ENCODE peak calls at places on chromosome 19, in six cellular contexts. One of them, this sample, is unnamed.
A peak's percentile ranks its signal among the peaks of the same experiment; 100 is the strongest.

GRCh38 chr19:39824143-39825092 is 9.5 kb downstream of the DYRK1B start:
- DNase-seq in adrenal gland: peak; percentile 94
- DNase-seq in PC-3: peak; percentile 87
- DNase-seq in cardiac fibroblast: peak; percentile 94
- DNase-seq in lower lobe of right lung: peak; percentile 90
- DNase-seq in psoas muscle: peak; percentile 85
- DNase-seq in this sample: peak; percentile 77

GRCh38 chr19:1446713-1447564 is 3.0 kb upstream of the APC2 start:
- DNase-seq in cardiac fibroblast: no peak
- DNase-seq in PC-3: no peak
- DNase-seq in psoas muscle: no peak
- DNase-seq in lower lobe of right lung: no peak
- DNase-seq in adrenal gland: no peak
- DNase-seq in this sample: peak; percentile 78

GRCh38 chr19:3366761-3367571 is 583 bp downstream of the NFIC start:
- DNase-seq in cardiac fibroblast: no peak
- DNase-seq in psoas muscle: peak; percentile 78
- DNase-seq in PC-3: peak; percentile 15
- DNase-seq in adrenal gland: peak; percentile 75
- DNase-seq in lower lobe of right lung: peak; percentile 70
- DNase-seq in this sample: peak; percentile 35

GRCh38 chr19:11246941-11247340 is 7.5 kb downstream of the ANGPTL8 start:
- DNase-seq in cardiac fibroblast: no peak
- DNase-seq in adrenal gland: no peak
- DNase-seq in PC-3: no peak
- DNase-seq in lower lobe of right lung: no peak
- DNase-seq in psoas muscle: no peak
- DNase-seq in this sample: no peak

GRCh38 chr19:35317464-35318043 is 11.4 kb upstream of the CD22 start:
- DNase-seq in lower lobe of right lung: no peak
- DNase-seq in PC-3: no peak
- DNase-seq in psoas muscle: no peak
- DNase-seq in cardiac fibroblast: no peak
- DNase-seq in adrenal gland: no peak
- DNase-seq in this sample: no peak

GRCh38 chr19:55082023-55082851 is 6.6 kb downstream of the EPS8L1 start:
- DNase-seq in adrenal gland: peak; percentile 48
- DNase-seq in PC-3: peak; percentile 37
- DNase-seq in cardiac fibroblast: peak; percentile 54
- DNase-seq in psoas muscle: no peak
- DNase-seq in lower lobe of right lung: no peak
- DNase-seq in this sample: peak; percentile 60

GRCh38 chr19:51365211-51366049 is 758 bp downstream of the ETFB start:
- DNase-seq in lower lobe of right lung: no peak
- DNase-seq in adrenal gland: peak; percentile 70
- DNase-seq in psoas muscle: peak; percentile 39
- DNase-seq in cardiac fibroblast: peak; percentile 78
- DNase-seq in PC-3: peak; percentile 60
- DNase-seq in this sample: no peak

GRCh38 chr19:43858174-43858573 is 31.1 kb downstream of the ZNF283 start:
- DNase-seq in cardiac fibroblast: no peak
- DNase-seq in psoas muscle: no peak
- DNase-seq in adrenal gland: no peak
- DNase-seq in lower lobe of right lung: no peak
- DNase-seq in PC-3: no peak
- DNase-seq in this sample: no peak

GRCh38 chr19:35055715-35056179 is 14.2 kb downstream of the HPN start:
- DNase-seq in lower lobe of right lung: peak; percentile 26
- DNase-seq in psoas muscle: no peak
- DNase-seq in adrenal gland: no peak
- DNase-seq in PC-3: peak; percentile 39
- DNase-seq in cardiac fibroblast: no peak
- DNase-seq in this sample: no peak

GRCh38 chr19:18020212-18021067 is 12.5 kb downstream of the ARRDC2 start:
- DNase-seq in lower lobe of right lung: peak; percentile 88
- DNase-seq in adrenal gland: peak; percentile 75
- DNase-seq in cardiac fibroblast: peak; percentile 69
- DNase-seq in psoas muscle: peak; percentile 97
- DNase-seq in PC-3: no peak
- DNase-seq in this sample: no peak

GRCh38 chr19:47711652-47712239 is 1.5 kb upstream of the EHD2 start:
- DNase-seq in psoas muscle: no peak
- DNase-seq in adrenal gland: no peak
- DNase-seq in PC-3: no peak
- DNase-seq in lower lobe of right lung: no peak
- DNase-seq in cardiac fibroblast: no peak
- DNase-seq in this sample: no peak

GRCh38 chr19:56170261-56170660 is 5.5 kb upstream of the GALP start:
- DNase-seq in PC-3: peak; percentile 94
- DNase-seq in lower lobe of right lung: peak; percentile 82
- DNase-seq in adrenal gland: peak; percentile 91
- DNase-seq in psoas muscle: peak; percentile 32
- DNase-seq in cardiac fibroblast: peak; percentile 72
- DNase-seq in this sample: no peak

GRCh38 chr19:33758541-33759013 is 38.1 kb upstream of the KCTD15 start:
- DNase-seq in psoas muscle: no peak
- DNase-seq in lower lobe of right lung: peak; percentile 68
- DNase-seq in adrenal gland: no peak
- DNase-seq in cardiac fibroblast: no peak
- DNase-seq in PC-3: no peak
- DNase-seq in this sample: no peak

GRCh38 chr19:54133312-54133956 is 4.1 kb upstream of the CNOT3 start:
- DNase-seq in PC-3: peak; percentile 52
- DNase-seq in psoas muscle: no peak
- DNase-seq in cardiac fibroblast: peak; percentile 11
- DNase-seq in lower lobe of right lung: no peak
- DNase-seq in adrenal gland: peak; percentile 92
- DNase-seq in this sample: peak; percentile 26

GRCh38 chr19:15249560-15249874 is 17.3 kb upstream of the EPHX3 start:
- DNase-seq in lower lobe of right lung: no peak
- DNase-seq in adrenal gland: no peak
- DNase-seq in psoas muscle: no peak
- DNase-seq in PC-3: no peak
- DNase-seq in cardiac fibroblast: no peak
- DNase-seq in this sample: no peak

GRCh38 chr19:7691497-7691896 is 10.4 kb downstream of the FCER2 start:
- DNase-seq in adrenal gland: no peak
- DNase-seq in PC-3: no peak
- DNase-seq in psoas muscle: no peak
- DNase-seq in lower lobe of right lung: no peak
- DNase-seq in cardiac fibroblast: no peak
- DNase-seq in this sample: no peak

GRCh38 chr19:32637480-32637879 is 37.5 kb downstream of the ANKRD27 start:
- DNase-seq in psoas muscle: no peak
- DNase-seq in cardiac fibroblast: no peak
- DNase-seq in lower lobe of right lung: no peak
- DNase-seq in PC-3: no peak
- DNase-seq in adrenal gland: no peak
- DNase-seq in this sample: no peak

GRCh38 chr19:40543029-40543597 is 33.6 kb upstream of the SHKBP1 start:
- DNase-seq in adrenal gland: no peak
- DNase-seq in cardiac fibroblast: no peak
- DNase-seq in lower lobe of right lung: no peak
- DNase-seq in psoas muscle: no peak
- DNase-seq in PC-3: no peak
- DNase-seq in this sample: no peak

GRCh38 chr19:40693150-40693788 is 2.8 kb upstream of the NUMBL start:
- DNase-seq in lower lobe of right lung: no peak
- DNase-seq in psoas muscle: no peak
- DNase-seq in adrenal gland: no peak
- DNase-seq in cardiac fibroblast: no peak
- DNase-seq in PC-3: no peak
- DNase-seq in this sample: no peak

GRCh38 chr19:52248256-52248655 is 21.1 kb upstream of the ZNF766 start:
- DNase-seq in PC-3: peak; percentile 60
- DNase-seq in psoas muscle: peak; percentile 43
- DNase-seq in lower lobe of right lung: peak; percentile 59
- DNase-seq in cardiac fibroblast: peak; percentile 69
- DNase-seq in adrenal gland: peak; percentile 62
- DNase-seq in this sample: peak; percentile 6

GRCh38 chr19:11451942-11452813 is 16.7 kb downstream of the PRKCSH start:
- DNase-seq in adrenal gland: no peak
- DNase-seq in lower lobe of right lung: no peak
- DNase-seq in cardiac fibroblast: no peak
- DNase-seq in PC-3: no peak
- DNase-seq in psoas muscle: no peak
- DNase-seq in this sample: no peak

GRCh38 chr19:15330801-15331418 is 1.4 kb downstream of the BRD4 start:
- DNase-seq in psoas muscle: no peak
- DNase-seq in adrenal gland: peak; percentile 41
- DNase-seq in cardiac fibroblast: peak; percentile 86
- DNase-seq in PC-3: peak; percentile 70
- DNase-seq in lower lobe of right lung: no peak
- DNase-seq in this sample: no peak

GRCh38 chr19:29559743-29560142 is 33.9 kb downstream of the VSTM2B start:
- DNase-seq in PC-3: no peak
- DNase-seq in psoas muscle: no peak
- DNase-seq in lower lobe of right lung: no peak
- DNase-seq in cardiac fibroblast: no peak
- DNase-seq in adrenal gland: no peak
- DNase-seq in this sample: no peak

GRCh38 chr19:19285723-19286122 is 12.6 kb upstream of the TM6SF2 start:
- DNase-seq in adrenal gland: no peak
- DNase-seq in PC-3: no peak
- DNase-seq in psoas muscle: no peak
- DNase-seq in cardiac fibroblast: no peak
- DNase-seq in lower lobe of right lung: no peak
- DNase-seq in this sample: no peak

GRCh38 chr19:12884926-12885748 is 1.9 kb downstream of the KLF1 start:
- DNase-seq in adrenal gland: peak; percentile 43
- DNase-seq in cardiac fibroblast: peak; percentile 68
- DNase-seq in lower lobe of right lung: peak; percentile 94
- DNase-seq in PC-3: peak; percentile 70
- DNase-seq in psoas muscle: peak; percentile 67
- DNase-seq in this sample: peak; percentile 71
- TF ChIP-seq CTCF in adrenal gland: peak; percentile 22
- TF ChIP-seq CTCF in cardiac fibroblast: peak; percentile 60
- TF ChIP-seq CTCF in lower lobe of right lung: peak; percentile 70
- TF ChIP-seq CTCF in PC-3: peak; percentile 58
- TF ChIP-seq CTCF in psoas muscle: peak; percentile 50
- TF ChIP-seq CTCF in this sample: peak; percentile 55

DNA sequence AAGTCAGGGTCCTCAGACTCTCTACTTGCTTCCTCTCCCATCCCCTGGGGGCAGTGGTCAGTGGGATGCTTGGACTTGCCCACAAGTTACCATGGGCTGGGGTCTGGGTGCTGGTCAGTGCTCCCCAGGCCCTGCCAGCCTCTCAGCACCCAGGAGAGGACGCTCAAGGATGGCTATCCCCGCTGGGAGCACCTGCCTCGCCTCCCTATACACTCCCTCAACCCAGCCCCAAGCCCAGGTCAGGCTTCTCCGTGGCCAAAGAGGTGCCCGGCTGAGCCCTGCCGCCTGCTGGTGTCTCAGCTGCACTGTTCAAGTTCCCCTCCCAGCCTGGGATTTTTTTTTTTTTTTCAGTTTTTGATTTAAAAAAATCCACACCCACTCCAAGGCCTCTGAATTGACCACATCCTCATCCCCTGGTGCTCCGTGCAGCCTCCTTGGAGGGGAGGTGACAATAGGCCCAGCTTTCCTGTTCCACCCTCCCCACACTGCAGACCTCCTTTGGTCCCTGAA is 10.8 kb downstream of the F2RL3 start:
- DNase-seq in lower lobe of right lung: peak; percentile 73
- DNase-seq in adrenal gland: no peak
- DNase-seq in PC-3: peak; percentile 60
- DNase-seq in psoas muscle: no peak
- DNase-seq in cardiac fibroblast: peak; percentile 49
- DNase-seq in this sample: peak; percentile 44
- TF ChIP-seq CTCF in lower lobe of right lung: peak; percentile 57
- TF ChIP-seq CTCF in adrenal gland: no peak
- TF ChIP-seq CTCF in PC-3: peak; percentile 83
- TF ChIP-seq CTCF in psoas muscle: peak; percentile 29
- TF ChIP-seq CTCF in cardiac fibroblast: peak; percentile 73
- TF ChIP-seq CTCF in this sample: peak; percentile 37

DNA sequence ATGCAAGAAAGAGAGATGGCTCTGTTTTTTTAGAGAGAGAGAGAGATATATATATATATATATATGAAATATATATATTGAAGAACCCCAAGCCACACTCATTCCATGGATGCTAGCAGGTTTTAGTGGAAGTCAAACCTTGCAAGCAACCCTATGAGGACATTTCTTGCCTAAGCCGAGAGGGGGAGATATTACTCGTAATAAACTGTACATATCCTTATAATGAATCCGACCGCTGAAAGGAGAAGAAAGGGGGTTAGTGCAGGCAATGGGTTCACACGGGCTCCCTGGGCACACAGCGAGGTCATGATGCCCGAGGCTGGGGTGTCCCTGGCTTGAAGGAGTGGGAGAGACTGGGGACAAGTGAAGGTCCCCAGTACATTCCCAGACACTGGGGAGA is 78.3 kb downstream of the IER2 start:
- DNase-seq in adrenal gland: no peak
- DNase-seq in psoas muscle: no peak
- DNase-seq in PC-3: peak; percentile 61
- DNase-seq in cardiac fibroblast: peak; percentile 14
- DNase-seq in lower lobe of right lung: no peak
- DNase-seq in this sample: no peak
- TF ChIP-seq CTCF in adrenal gland: no peak
- TF ChIP-seq CTCF in psoas muscle: no peak
- TF ChIP-seq CTCF in PC-3: peak; percentile 43
- TF ChIP-seq CTCF in cardiac fibroblast: no peak
- TF ChIP-seq CTCF in lower lobe of right lung: no peak
- TF ChIP-seq CTCF in this sample: no peak

GRCh38 chr19:12774588-12775555 is at the start of gene HOOK2:
- DNase-seq in psoas muscle: no peak
- DNase-seq in adrenal gland: peak; percentile 63
- DNase-seq in cardiac fibroblast: no peak
- DNase-seq in lower lobe of right lung: peak; percentile 97
- DNase-seq in PC-3: peak; percentile 97
- DNase-seq in this sample: no peak

GRCh38 chr19:12772323-12772722 is 3.0 kb downstream of the HOOK2 start:
- DNase-seq in PC-3: no peak
- DNase-seq in lower lobe of right lung: no peak
- DNase-seq in cardiac fibroblast: no peak
- DNase-seq in psoas muscle: peak; percentile 57
- DNase-seq in adrenal gland: no peak
- DNase-seq in this sample: no peak

GRCh38 chr19:12777217-12778019 is 2.1 kb upstream of the HOOK2 start:
- DNase-seq in psoas muscle: peak; percentile 84
- DNase-seq in PC-3: peak; percentile 89
- DNase-seq in adrenal gland: peak; percentile 77
- DNase-seq in lower lobe of right lung: peak; percentile 86
- DNase-seq in cardiac fibroblast: peak; percentile 80
- DNase-seq in this sample: peak; percentile 91

GRCh38 chr19:12770922-12771321 is 4.4 kb downstream of the HOOK2 start:
- DNase-seq in lower lobe of right lung: no peak
- DNase-seq in adrenal gland: no peak
- DNase-seq in cardiac fibroblast: no peak
- DNase-seq in PC-3: no peak
- DNase-seq in psoas muscle: no peak
- DNase-seq in this sample: no peak

DNA sequence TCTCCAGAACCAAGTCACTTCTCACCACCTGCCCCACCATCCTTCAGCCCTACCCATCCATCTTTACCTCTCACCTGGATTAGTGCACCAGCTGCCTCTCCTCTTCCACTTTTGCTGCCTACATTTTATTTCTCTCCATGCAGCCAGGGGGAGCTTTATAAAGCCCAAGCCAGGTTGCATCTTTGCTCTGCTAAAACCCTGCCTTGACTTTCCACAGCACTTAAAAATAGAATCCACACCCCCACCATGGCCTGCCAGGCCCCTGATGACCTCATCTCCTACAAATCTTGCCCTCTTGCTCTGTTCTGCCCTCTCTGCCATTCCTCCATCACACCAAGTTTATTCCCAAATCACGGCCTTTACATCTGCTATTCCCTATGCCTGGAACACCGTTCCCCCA is 1.8 kb downstream of the HOOK2 start:
- DNase-seq in lower lobe of right lung: no peak
- DNase-seq in psoas muscle: no peak
- DNase-seq in adrenal gland: peak; percentile 52
- DNase-seq in PC-3: peak; percentile 56
- DNase-seq in cardiac fibroblast: peak; percentile 47
- DNase-seq in this sample: no peak
- TF ChIP-seq CTCF in lower lobe of right lung: no peak
- TF ChIP-seq CTCF in psoas muscle: peak; percentile 46
- TF ChIP-seq CTCF in adrenal gland: no peak
- TF ChIP-seq CTCF in PC-3: peak; percentile 63
- TF ChIP-seq CTCF in cardiac fibroblast: peak; percentile 41
- TF ChIP-seq CTCF in this sample: no peak

This sample was measured in nephron progenitor cell.